ENCODE peak calls at places on chromosomes 6 and 20, in eight cellular contexts. One of them, this sample, is unnamed.

GRCh38 chr20:45322952-45323383 is 14.9 kb upstream of the MATN4 start:
- DNase-seq in activated gamma-delta T cell treated with Interleukin-2 at 50 U/mL for 16 hours: no peak
- DNase-seq in posterior vena cava: no peak
- DNase-seq in HT1080: no peak
- DNase-seq in T-helper 2 cell: no peak
- DNase-seq in kidney glomerular epithelial cell: no peak
- DNase-seq in coronary artery: no peak
- DNase-seq in nephron progenitor cell: no peak
- DNase-seq in this sample: no peak

GRCh38 chr20:41361757-41362747 is 4.6 kb downstream of the EMILIN3 start:
- DNase-seq in coronary artery: no peak
- DNase-seq in T-helper 2 cell: no peak
- DNase-seq in posterior vena cava: no peak
- DNase-seq in activated gamma-delta T cell treated with Interleukin-2 at 50 U/mL for 16 hours: no peak
- DNase-seq in HT1080: no peak
- DNase-seq in nephron progenitor cell: no peak
- DNase-seq in kidney glomerular epithelial cell: no peak
- DNase-seq in this sample: peak; percentile 31

GRCh38 chr6:137717074-137718073 is 149.7 kb upstream of the TNFAIP3 start:
- DNase-seq in kidney glomerular epithelial cell: no peak
- DNase-seq in coronary artery: no peak
- DNase-seq in posterior vena cava: no peak
- DNase-seq in activated gamma-delta T cell treated with Interleukin-2 at 50 U/mL for 16 hours: peak; percentile 75
- DNase-seq in HT1080: peak; percentile 82
- DNase-seq in nephron progenitor cell: no peak
- DNase-seq in T-helper 2 cell: peak; percentile 34
- DNase-seq in this sample: no peak

GRCh38 chr6:53244958-53245357 is 96.3 kb upstream of the GCM1 start:
- DNase-seq in T-helper 2 cell: no peak
- DNase-seq in kidney glomerular epithelial cell: no peak
- DNase-seq in HT1080: no peak
- DNase-seq in activated gamma-delta T cell treated with Interleukin-2 at 50 U/mL for 16 hours: no peak
- DNase-seq in posterior vena cava: no peak
- DNase-seq in coronary artery: no peak
- DNase-seq in nephron progenitor cell: no peak
- DNase-seq in this sample: no peak

GRCh38 chr20:64254156-64254555 is 1.4 kb upstream of the PCMTD2 start:
- DNase-seq in T-helper 2 cell: no peak
- DNase-seq in nephron progenitor cell: no peak
- DNase-seq in kidney glomerular epithelial cell: no peak
- DNase-seq in activated gamma-delta T cell treated with Interleukin-2 at 50 U/mL for 16 hours: no peak
- DNase-seq in coronary artery: no peak
- DNase-seq in posterior vena cava: peak; percentile 37
- DNase-seq in HT1080: no peak
- DNase-seq in this sample: no peak

GRCh38 chr6:167350731-167351655 is 26.1 kb downstream of the TTLL2 start:
- DNase-seq in HT1080: peak; percentile 33
- DNase-seq in posterior vena cava: no peak
- DNase-seq in T-helper 2 cell: peak; percentile 57
- DNase-seq in kidney glomerular epithelial cell: peak; percentile 37
- DNase-seq in coronary artery: no peak
- DNase-seq in nephron progenitor cell: peak; percentile 88
- DNase-seq in activated gamma-delta T cell treated with Interleukin-2 at 50 U/mL for 16 hours: peak; percentile 86
- DNase-seq in this sample: peak; percentile 51

GRCh38 chr6:107763959-107764358 is 60.2 kb downstream of the SCML4 start:
- DNase-seq in T-helper 2 cell: no peak
- DNase-seq in HT1080: peak; percentile 23
- DNase-seq in posterior vena cava: no peak
- DNase-seq in kidney glomerular epithelial cell: peak; percentile 7
- DNase-seq in nephron progenitor cell: no peak
- DNase-seq in coronary artery: no peak
- DNase-seq in activated gamma-delta T cell treated with Interleukin-2 at 50 U/mL for 16 hours: no peak
- DNase-seq in this sample: no peak

GRCh38 chr6:10205892-10206291 is 209.0 kb downstream of the TFAP2A start:
- DNase-seq in coronary artery: no peak
- DNase-seq in HT1080: no peak
- DNase-seq in kidney glomerular epithelial cell: no peak
- DNase-seq in nephron progenitor cell: no peak
- DNase-seq in activated gamma-delta T cell treated with Interleukin-2 at 50 U/mL for 16 hours: no peak
- DNase-seq in posterior vena cava: no peak
- DNase-seq in T-helper 2 cell: no peak
- DNase-seq in this sample: no peak

GRCh38 chr20:41697861-41698559 is 79.8 kb upstream of the CHD6 start:
- DNase-seq in HT1080: peak; percentile 39
- DNase-seq in activated gamma-delta T cell treated with Interleukin-2 at 50 U/mL for 16 hours: peak; percentile 5
- DNase-seq in nephron progenitor cell: peak; percentile 12
- DNase-seq in T-helper 2 cell: no peak
- DNase-seq in kidney glomerular epithelial cell: peak; percentile 22
- DNase-seq in posterior vena cava: no peak
- DNase-seq in coronary artery: no peak
- DNase-seq in this sample: no peak

GRCh38 chr6:166579234-166579575 is 7.3 kb downstream of the RAMACL start:
- DNase-seq in kidney glomerular epithelial cell: no peak
- DNase-seq in activated gamma-delta T cell treated with Interleukin-2 at 50 U/mL for 16 hours: no peak
- DNase-seq in nephron progenitor cell: no peak
- DNase-seq in HT1080: no peak
- DNase-seq in posterior vena cava: no peak
- DNase-seq in T-helper 2 cell: no peak
- DNase-seq in coronary artery: no peak
- DNase-seq in this sample: no peak

GRCh38 chr6:146532702-146533101 is 10.9 kb upstream of the RAB32 start:
- DNase-seq in nephron progenitor cell: no peak
- DNase-seq in T-helper 2 cell: no peak
- DNase-seq in posterior vena cava: no peak
- DNase-seq in HT1080: no peak
- DNase-seq in kidney glomerular epithelial cell: no peak
- DNase-seq in activated gamma-delta T cell treated with Interleukin-2 at 50 U/mL for 16 hours: no peak
- DNase-seq in coronary artery: no peak
- DNase-seq in this sample: no peak

GRCh38 chr6:21384211-21384610 is 209.3 kb upstream of the SOX4 start:
- DNase-seq in activated gamma-delta T cell treated with Interleukin-2 at 50 U/mL for 16 hours: no peak
- DNase-seq in kidney glomerular epithelial cell: no peak
- DNase-seq in nephron progenitor cell: no peak
- DNase-seq in T-helper 2 cell: no peak
- DNase-seq in HT1080: no peak
- DNase-seq in coronary artery: no peak
- DNase-seq in posterior vena cava: no peak
- DNase-seq in this sample: no peak

GRCh38 chr6:108362455-108362854 is 67.6 kb downstream of the AFG1L start:
- DNase-seq in activated gamma-delta T cell treated with Interleukin-2 at 50 U/mL for 16 hours: no peak
- DNase-seq in coronary artery: no peak
- DNase-seq in kidney glomerular epithelial cell: no peak
- DNase-seq in T-helper 2 cell: no peak
- DNase-seq in nephron progenitor cell: no peak
- DNase-seq in posterior vena cava: no peak
- DNase-seq in HT1080: no peak
- DNase-seq in this sample: no peak

GRCh38 chr6:13767121-13767794 is 47.1 kb downstream of the MCUR1 start:
- DNase-seq in nephron progenitor cell: peak; percentile 24
- DNase-seq in kidney glomerular epithelial cell: peak; percentile 35
- DNase-seq in posterior vena cava: no peak
- DNase-seq in T-helper 2 cell: no peak
- DNase-seq in HT1080: no peak
- DNase-seq in activated gamma-delta T cell treated with Interleukin-2 at 50 U/mL for 16 hours: peak; percentile 51
- DNase-seq in coronary artery: peak; percentile 78
- DNase-seq in this sample: no peak

GRCh38 chr6:33702345-33702977 is 9.0 kb downstream of the UQCC2 start:
- DNase-seq in T-helper 2 cell: no peak
- DNase-seq in posterior vena cava: no peak
- DNase-seq in nephron progenitor cell: no peak
- DNase-seq in coronary artery: no peak
- DNase-seq in activated gamma-delta T cell treated with Interleukin-2 at 50 U/mL for 16 hours: no peak
- DNase-seq in HT1080: peak; percentile 64
- DNase-seq in kidney glomerular epithelial cell: peak; percentile 22
- DNase-seq in this sample: no peak

GRCh38 chr6:30304002-30304401 is 22.7 kb upstream of the TRIM39 start:
- DNase-seq in posterior vena cava: no peak
- DNase-seq in T-helper 2 cell: no peak
- DNase-seq in coronary artery: no peak
- DNase-seq in HT1080: no peak
- DNase-seq in nephron progenitor cell: no peak
- DNase-seq in activated gamma-delta T cell treated with Interleukin-2 at 50 U/mL for 16 hours: no peak
- DNase-seq in kidney glomerular epithelial cell: no peak
- DNase-seq in this sample: no peak

GRCh38 chr6:14286634-14287428 is 169.3 kb downstream of the CD83 start:
- DNase-seq in T-helper 2 cell: no peak
- DNase-seq in posterior vena cava: no peak
- DNase-seq in nephron progenitor cell: no peak
- DNase-seq in activated gamma-delta T cell treated with Interleukin-2 at 50 U/mL for 16 hours: no peak
- DNase-seq in kidney glomerular epithelial cell: no peak
- DNase-seq in coronary artery: no peak
- DNase-seq in HT1080: peak; percentile 44
- DNase-seq in this sample: no peak

GRCh38 chr6:30481213-30481964 is 7.9 kb upstream of the HLA-E start:
- DNase-seq in posterior vena cava: no peak
- DNase-seq in T-helper 2 cell: no peak
- DNase-seq in activated gamma-delta T cell treated with Interleukin-2 at 50 U/mL for 16 hours: no peak
- DNase-seq in kidney glomerular epithelial cell: no peak
- DNase-seq in coronary artery: no peak
- DNase-seq in nephron progenitor cell: peak; percentile 37
- DNase-seq in HT1080: no peak
- DNase-seq in this sample: no peak

GRCh38 chr6:137218473-137218916 is 690 bp downstream of the IFNGR1 start:
- DNase-seq in activated gamma-delta T cell treated with Interleukin-2 at 50 U/mL for 16 hours: peak; percentile 34
- DNase-seq in kidney glomerular epithelial cell: no peak
- DNase-seq in nephron progenitor cell: peak; percentile 9
- DNase-seq in posterior vena cava: no peak
- DNase-seq in HT1080: peak; percentile 26
- DNase-seq in coronary artery: peak; percentile 84
- DNase-seq in T-helper 2 cell: no peak
- DNase-seq in this sample: peak; percentile 38

GRCh38 chr20:14925286-14925685 is 587.9 kb upstream of the FLRT3 start:
- DNase-seq in T-helper 2 cell: no peak
- DNase-seq in nephron progenitor cell: no peak
- DNase-seq in activated gamma-delta T cell treated with Interleukin-2 at 50 U/mL for 16 hours: no peak
- DNase-seq in posterior vena cava: no peak
- DNase-seq in kidney glomerular epithelial cell: peak; percentile 18
- DNase-seq in HT1080: peak; percentile 35
- DNase-seq in coronary artery: no peak
- DNase-seq in this sample: no peak

GRCh38 chr6:142293121-142293520 is 8.7 kb upstream of the ADGRG6 start:
- DNase-seq in coronary artery: no peak
- DNase-seq in nephron progenitor cell: no peak
- DNase-seq in HT1080: no peak
- DNase-seq in kidney glomerular epithelial cell: no peak
- DNase-seq in posterior vena cava: no peak
- DNase-seq in T-helper 2 cell: no peak
- DNase-seq in activated gamma-delta T cell treated with Interleukin-2 at 50 U/mL for 16 hours: no peak
- DNase-seq in this sample: no peak

GRCh38 chr6:144678844-144679243 is 393.7 kb downstream of the UTRN start:
- DNase-seq in kidney glomerular epithelial cell: no peak
- DNase-seq in nephron progenitor cell: no peak
- DNase-seq in T-helper 2 cell: no peak
- DNase-seq in HT1080: no peak
- DNase-seq in posterior vena cava: no peak
- DNase-seq in activated gamma-delta T cell treated with Interleukin-2 at 50 U/mL for 16 hours: no peak
- DNase-seq in coronary artery: no peak
- DNase-seq in this sample: no peak

GRCh38 chr20:50054626-50055511 is 58.1 kb downstream of the UBE2V1 start:
- DNase-seq in posterior vena cava: no peak
- DNase-seq in T-helper 2 cell: no peak
- DNase-seq in kidney glomerular epithelial cell: peak; percentile 87
- DNase-seq in nephron progenitor cell: peak; percentile 62
- DNase-seq in coronary artery: no peak
- DNase-seq in activated gamma-delta T cell treated with Interleukin-2 at 50 U/mL for 16 hours: no peak
- DNase-seq in HT1080: no peak
- DNase-seq in this sample: no peak

GRCh38 chr20:33858666-33859065 is 47.5 kb downstream of the CHMP4B start:
- DNase-seq in nephron progenitor cell: no peak
- DNase-seq in activated gamma-delta T cell treated with Interleukin-2 at 50 U/mL for 16 hours: peak; percentile 18
- DNase-seq in T-helper 2 cell: no peak
- DNase-seq in HT1080: no peak
- DNase-seq in coronary artery: no peak
- DNase-seq in posterior vena cava: peak; percentile 11
- DNase-seq in kidney glomerular epithelial cell: no peak
- DNase-seq in this sample: no peak

GRCh38 chr20:10447028-10447427 is 11.9 kb downstream of the SLX4IP start:
- DNase-seq in coronary artery: no peak
- DNase-seq in HT1080: peak; percentile 69
- DNase-seq in activated gamma-delta T cell treated with Interleukin-2 at 50 U/mL for 16 hours: peak; percentile 48
- DNase-seq in posterior vena cava: no peak
- DNase-seq in T-helper 2 cell: no peak
- DNase-seq in nephron progenitor cell: no peak
- DNase-seq in kidney glomerular epithelial cell: no peak
- DNase-seq in this sample: no peak

GRCh38 chr6:39228992-39229767 is at the start of gene KCNK5:
- DNase-seq in coronary artery: peak; percentile 78
- DNase-seq in nephron progenitor cell: peak; percentile 88
- DNase-seq in activated gamma-delta T cell treated with Interleukin-2 at 50 U/mL for 16 hours: peak; percentile 57
- DNase-seq in posterior vena cava: peak; percentile 93
- DNase-seq in kidney glomerular epithelial cell: peak; percentile 25
- DNase-seq in HT1080: no peak
- DNase-seq in T-helper 2 cell: peak; percentile 30
- DNase-seq in this sample: peak; percentile 62

GRCh38 chr20:57851786-57852185 is 142.0 kb upstream of the PMEPA1 start:
- DNase-seq in kidney glomerular epithelial cell: peak; percentile 6
- DNase-seq in activated gamma-delta T cell treated with Interleukin-2 at 50 U/mL for 16 hours: no peak
- DNase-seq in HT1080: peak; percentile 34
- DNase-seq in posterior vena cava: no peak
- DNase-seq in T-helper 2 cell: no peak
- DNase-seq in nephron progenitor cell: no peak
- DNase-seq in coronary artery: no peak
- DNase-seq in this sample: no peak

This sample was measured in DMS79.